ENCODE peak calls at places on chromosomes 2 and 18, in four cellular contexts. One of them, this sample, is unnamed.

GRCh38 chr18:79949571-79950439 is 1.6 kb downstream of the SLC66A2 start:
- DNase-seq in left lung: peak
- DNase-seq in cardiac fibroblast: peak
- DNase-seq in DND-41: no peak
- DNase-seq in this sample: no peak

GRCh38 chr2:143158500-143159262 is 29.5 kb downstream of the ARHGAP15 start:
- DNase-seq in left lung: no peak
- DNase-seq in cardiac fibroblast: no peak
- DNase-seq in DND-41: no peak
- DNase-seq in this sample: no peak

GRCh38 chr18:37299471-37300304 is 265.9 kb downstream of the CELF4 start:
- DNase-seq in cardiac fibroblast: peak
- DNase-seq in left lung: peak
- DNase-seq in DND-41: no peak
- DNase-seq in this sample: peak

GRCh38 chr2:157124731-157125130 is 132.8 kb upstream of the GALNT5 start:
- DNase-seq in DND-41: no peak
- DNase-seq in left lung: no peak
- DNase-seq in cardiac fibroblast: no peak
- DNase-seq in this sample: no peak

GRCh38 chr2:239167766-239168444 is 232.9 kb downstream of the HDAC4 start:
- DNase-seq in DND-41: no peak
- DNase-seq in left lung: peak
- DNase-seq in cardiac fibroblast: no peak
- DNase-seq in this sample: no peak

GRCh38 chr18:66792466-66792865 is 188.6 kb upstream of the CDH19 start:
- DNase-seq in cardiac fibroblast: peak
- DNase-seq in left lung: no peak
- DNase-seq in DND-41: no peak
- DNase-seq in this sample: no peak

GRCh38 chr18:63559567-63560491 is 17.7 kb downstream of the SERPINB12 start:
- DNase-seq in left lung: no peak
- DNase-seq in DND-41: no peak
- DNase-seq in cardiac fibroblast: no peak
- DNase-seq in this sample: no peak

GRCh38 chr2:234691226-234691600 is 194.3 kb upstream of the ARL4C start:
- DNase-seq in left lung: no peak
- DNase-seq in DND-41: no peak
- DNase-seq in cardiac fibroblast: no peak
- DNase-seq in this sample: no peak

GRCh38 chr2:19787134-19787533 is 114.6 kb downstream of the TTC32 start:
- DNase-seq in left lung: no peak
- DNase-seq in DND-41: no peak
- DNase-seq in cardiac fibroblast: no peak
- DNase-seq in this sample: no peak

GRCh38 chr2:215514516-215514915 is 78.6 kb upstream of the FN1 start:
- DNase-seq in left lung: no peak
- DNase-seq in DND-41: no peak
- DNase-seq in cardiac fibroblast: no peak
- DNase-seq in this sample: no peak

GRCh38 chr2:45195916-45196315 is 186.7 kb upstream of the SIX2 start:
- DNase-seq in cardiac fibroblast: no peak
- DNase-seq in DND-41: no peak
- DNase-seq in left lung: no peak
- DNase-seq in this sample: no peak

GRCh38 chr2:14297340-14297739 is 335.2 kb upstream of the LRATD1 start:
- DNase-seq in left lung: no peak
- DNase-seq in cardiac fibroblast: no peak
- DNase-seq in DND-41: no peak
- DNase-seq in this sample: no peak

GRCh38 chr2:148524519-148524919 is 120.0 kb upstream of the EPC2 start:
- DNase-seq in left lung: no peak
- DNase-seq in cardiac fibroblast: no peak
- DNase-seq in DND-41: peak
- DNase-seq in this sample: no peak

GRCh38 chr2:130912471-130912870 is 75.8 kb downstream of the ARHGEF4 start:
- DNase-seq in cardiac fibroblast: no peak
- DNase-seq in DND-41: no peak
- DNase-seq in left lung: no peak
- DNase-seq in this sample: no peak

GRCh38 chr2:128317186-128317897 is 1.3 kb downstream of the HS6ST1 start:
- DNase-seq in DND-41: peak
- DNase-seq in left lung: no peak
- DNase-seq in cardiac fibroblast: no peak
- DNase-seq in this sample: no peak

GRCh38 chr2:203824653-203825052 is 42.9 kb upstream of the CTLA4 start:
- DNase-seq in DND-41: no peak
- DNase-seq in cardiac fibroblast: no peak
- DNase-seq in left lung: no peak
- DNase-seq in this sample: no peak

GRCh38 chr2:174623690-174624089 is 26.1 kb upstream of the WIPF1 start:
- DNase-seq in DND-41: no peak
- DNase-seq in left lung: no peak
- DNase-seq in cardiac fibroblast: no peak
- DNase-seq in this sample: no peak

GRCh38 chr2:127422631-127423475 is 4.6 kb downstream of the PROC start:
- DNase-seq in cardiac fibroblast: no peak
- DNase-seq in DND-41: peak
- DNase-seq in left lung: no peak
- DNase-seq in this sample: no peak

GRCh38 chr2:133346654-133347053 is 221.6 kb downstream of the NCKAP5 start:
- DNase-seq in DND-41: no peak
- DNase-seq in cardiac fibroblast: peak
- DNase-seq in left lung: no peak
- DNase-seq in this sample: peak

GRCh38 chr2:36889782-36890181 is 76.6 kb downstream of the STRN start:
- DNase-seq in cardiac fibroblast: peak
- DNase-seq in DND-41: no peak
- DNase-seq in left lung: no peak
- DNase-seq in this sample: peak

GRCh38 chr2:2103320-2103719 is 227.8 kb downstream of the MYT1L start:
- DNase-seq in cardiac fibroblast: no peak
- DNase-seq in DND-41: no peak
- DNase-seq in left lung: no peak
- DNase-seq in this sample: no peak

GRCh38 chr18:36066731-36067117 is 635 bp downstream of the RPRD1A start:
- DNase-seq in cardiac fibroblast: no peak
- DNase-seq in DND-41: no peak
- DNase-seq in left lung: no peak
- DNase-seq in this sample: no peak

GRCh38 chr2:58042486-58042970 is 4.1 kb upstream of the VRK2 start:
- DNase-seq in DND-41: peak
- DNase-seq in left lung: no peak
- DNase-seq in cardiac fibroblast: peak
- DNase-seq in this sample: peak

GRCh38 chr2:157936464-157936863 is 60.3 kb upstream of the ACVR1 start:
- DNase-seq in DND-41: no peak
- DNase-seq in left lung: no peak
- DNase-seq in cardiac fibroblast: no peak
- DNase-seq in this sample: peak

GRCh38 chr2:223104336-223104735 is 52.3 kb downstream of the KCNE4 start:
- DNase-seq in DND-41: no peak
- DNase-seq in cardiac fibroblast: no peak
- DNase-seq in left lung: no peak
- DNase-seq in this sample: no peak

GRCh38 chr2:74201196-74201595 is 2.8 kb downstream of the MTHFD2 start:
- DNase-seq in DND-41: no peak
- DNase-seq in left lung: no peak
- DNase-seq in cardiac fibroblast: no peak
- DNase-seq in this sample: no peak
- H3K4me3 ChIP-seq in DND-41: peak
- H3K4me3 ChIP-seq in left lung: no peak
- H3K4me3 ChIP-seq in cardiac fibroblast: no peak
- H3K4me3 ChIP-seq in this sample: no peak

DNA sequence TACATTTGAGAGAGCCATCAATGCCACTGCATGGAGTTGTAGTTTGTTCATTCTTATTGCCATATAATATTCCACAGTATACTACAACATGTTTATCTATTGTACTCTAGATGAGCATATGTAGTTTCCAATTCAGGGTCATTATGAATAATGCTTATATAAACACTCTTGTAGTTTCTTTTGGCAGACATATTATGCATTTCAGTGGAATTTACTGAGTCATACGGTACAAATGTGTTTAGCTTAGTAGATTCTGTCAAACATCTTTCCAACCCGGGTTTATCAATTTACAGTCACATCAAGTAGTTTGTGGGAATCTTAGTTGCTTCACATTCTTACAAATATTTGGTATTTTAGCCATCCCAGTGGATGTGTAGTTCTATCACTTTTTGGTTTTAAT is 161.1 kb downstream of the KCNH7 start:
- DNase-seq in left lung: no peak
- DNase-seq in DND-41: no peak
- DNase-seq in cardiac fibroblast: peak
- DNase-seq in this sample: peak
- H3K4me3 ChIP-seq in left lung: no peak
- H3K4me3 ChIP-seq in DND-41: no peak
- H3K4me3 ChIP-seq in cardiac fibroblast: no peak
- H3K4me3 ChIP-seq in this sample: no peak

GRCh38 chr2:8684421-8684884 is 2.6 kb downstream of the ID2 start:
- DNase-seq in left lung: no peak
- DNase-seq in DND-41: peak
- DNase-seq in cardiac fibroblast: peak
- DNase-seq in this sample: no peak
- H3K4me3 ChIP-seq in left lung: peak
- H3K4me3 ChIP-seq in DND-41: peak
- H3K4me3 ChIP-seq in cardiac fibroblast: no peak
- H3K4me3 ChIP-seq in this sample: peak

GRCh38 chr2:105395691-105396090 is 3.2 kb downstream of the FHL2 start:
- DNase-seq in left lung: no peak
- DNase-seq in cardiac fibroblast: no peak
- DNase-seq in DND-41: no peak
- DNase-seq in this sample: no peak

GRCh38 chr2:105394951-105395611 is 3.8 kb downstream of the FHL2 start:
- DNase-seq in cardiac fibroblast: peak
- DNase-seq in left lung: no peak
- DNase-seq in DND-41: no peak
- DNase-seq in this sample: no peak

GRCh38 chr2:105397025-105397722 is 1.7 kb downstream of the FHL2 start:
- DNase-seq in left lung: no peak
- DNase-seq in DND-41: no peak
- DNase-seq in cardiac fibroblast: no peak
- DNase-seq in this sample: no peak

GRCh38 chr2:105397959-105398521 is 811 bp downstream of the FHL2 start:
- DNase-seq in DND-41: no peak
- DNase-seq in cardiac fibroblast: peak
- DNase-seq in left lung: no peak
- DNase-seq in this sample: no peak

GRCh38 chr2:105396254-105397024 is 2.4 kb downstream of the FHL2 start:
- DNase-seq in DND-41: no peak
- DNase-seq in cardiac fibroblast: peak
- DNase-seq in left lung: no peak
- DNase-seq in this sample: peak
- H3K4me3 ChIP-seq in DND-41: no peak
- H3K4me3 ChIP-seq in cardiac fibroblast: peak
- H3K4me3 ChIP-seq in left lung: no peak
- H3K4me3 ChIP-seq in this sample: peak